ENCODE peak calls at places on chromosomes 3 and 15, in five cellular contexts. One of them, this sample, is unnamed.
A peak's percentile ranks its signal among the peaks of the same experiment; 100 is the strongest.

GRCh38 chr15:31473384-31474058 is 146.9 kb downstream of the KLF13 start:
- DNase-seq in heart right ventricle: no peak
- DNase-seq in esophagus muscularis mucosa: no peak
- DNase-seq in prostate gland: no peak
- DNase-seq in A549: no peak
- DNase-seq in this sample: no peak

GRCh38 chr3:126124896-126125295 is 41.0 kb upstream of the SLC41A3 start:
- DNase-seq in esophagus muscularis mucosa: peak; percentile 83
- DNase-seq in heart right ventricle: peak; percentile 1
- DNase-seq in A549: no peak
- DNase-seq in prostate gland: no peak
- DNase-seq in this sample: no peak

GRCh38 chr3:195142519-195142918 is 128.4 kb downstream of the XXYLT1 start:
- DNase-seq in A549: no peak
- DNase-seq in prostate gland: no peak
- DNase-seq in esophagus muscularis mucosa: no peak
- DNase-seq in heart right ventricle: no peak
- DNase-seq in this sample: no peak

GRCh38 chr3:43627360-43627759 is 5.5 kb upstream of the ANO10 start:
- DNase-seq in A549: no peak
- DNase-seq in heart right ventricle: no peak
- DNase-seq in prostate gland: no peak
- DNase-seq in esophagus muscularis mucosa: no peak
- DNase-seq in this sample: no peak

GRCh38 chr3:107525954-107526305 is 3.2 kb downstream of the BBX start:
- DNase-seq in heart right ventricle: no peak
- DNase-seq in esophagus muscularis mucosa: no peak
- DNase-seq in A549: no peak
- DNase-seq in prostate gland: no peak
- DNase-seq in this sample: no peak

GRCh38 chr3:86800116-86800515 is 190.8 kb downstream of the VGLL3 start:
- DNase-seq in esophagus muscularis mucosa: no peak
- DNase-seq in A549: no peak
- DNase-seq in prostate gland: no peak
- DNase-seq in heart right ventricle: no peak
- DNase-seq in this sample: no peak

GRCh38 chr15:68379058-68379758 is 52.8 kb downstream of the ITGA11 start:
- DNase-seq in A549: no peak
- DNase-seq in esophagus muscularis mucosa: peak; percentile 68
- DNase-seq in prostate gland: peak; percentile 0
- DNase-seq in heart right ventricle: no peak
- DNase-seq in this sample: no peak

GRCh38 chr3:105254154-105254553 is 112.6 kb upstream of the ALCAM start:
- DNase-seq in esophagus muscularis mucosa: no peak
- DNase-seq in heart right ventricle: no peak
- DNase-seq in A549: no peak
- DNase-seq in prostate gland: no peak
- DNase-seq in this sample: no peak

GRCh38 chr3:122760457-122761271 is 33.0 kb downstream of the HSPBAP1 start:
- DNase-seq in A549: no peak
- DNase-seq in prostate gland: no peak
- DNase-seq in esophagus muscularis mucosa: no peak
- DNase-seq in heart right ventricle: no peak
- DNase-seq in this sample: no peak

GRCh38 chr3:37937156-37937555 is 53.4 kb upstream of the VILL start:
- DNase-seq in heart right ventricle: no peak
- DNase-seq in A549: no peak
- DNase-seq in esophagus muscularis mucosa: no peak
- DNase-seq in prostate gland: no peak
- DNase-seq in this sample: no peak

GRCh38 chr3:126990890-126991289 is 8.0 kb downstream of the PLXNA1 start:
- DNase-seq in esophagus muscularis mucosa: no peak
- DNase-seq in A549: no peak
- DNase-seq in heart right ventricle: no peak
- DNase-seq in prostate gland: no peak
- DNase-seq in this sample: no peak

GRCh38 chr15:70796516-70797310 is 33.4 kb upstream of the UACA start:
- DNase-seq in heart right ventricle: no peak
- DNase-seq in A549: no peak
- DNase-seq in esophagus muscularis mucosa: no peak
- DNase-seq in prostate gland: no peak
- DNase-seq in this sample: no peak

GRCh38 chr15:70792171-70792573 is 28.8 kb upstream of the UACA start:
- DNase-seq in A549: peak; percentile 80
- DNase-seq in prostate gland: no peak
- DNase-seq in esophagus muscularis mucosa: no peak
- DNase-seq in heart right ventricle: no peak
- DNase-seq in this sample: no peak

GRCh38 chr15:70795311-70795665 is 31.9 kb upstream of the UACA start:
- DNase-seq in heart right ventricle: no peak
- DNase-seq in A549: peak; percentile 85
- DNase-seq in prostate gland: no peak
- DNase-seq in esophagus muscularis mucosa: no peak
- DNase-seq in this sample: no peak

GRCh38 chr15:70793694-70794093 is 30.3 kb upstream of the UACA start:
- DNase-seq in heart right ventricle: no peak
- DNase-seq in A549: no peak
- DNase-seq in prostate gland: no peak
- DNase-seq in esophagus muscularis mucosa: no peak
- DNase-seq in this sample: no peak

GRCh38 chr15:70794596-70795310 is 31.4 kb upstream of the UACA start:
- DNase-seq in esophagus muscularis mucosa: no peak
- DNase-seq in A549: no peak
- DNase-seq in prostate gland: no peak
- DNase-seq in heart right ventricle: no peak
- DNase-seq in this sample: no peak
- H3K4me3 ChIP-seq in esophagus muscularis mucosa: no peak overlapping the region
- H3K4me3 ChIP-seq in A549: peak overlapping the region; percentile 11
- H3K4me3 ChIP-seq in prostate gland: no peak overlapping the region
- H3K4me3 ChIP-seq in heart right ventricle: no peak overlapping the region
- H3K4me3 ChIP-seq in this sample: no peak overlapping the region

GRCh38 chr15:67103432-67103831 is 38.0 kb downstream of the SMAD3 start:
- DNase-seq in heart right ventricle: no peak
- DNase-seq in A549: no peak
- DNase-seq in esophagus muscularis mucosa: no peak
- DNase-seq in prostate gland: no peak
- DNase-seq in this sample: no peak
- H3K27ac ChIP-seq in heart right ventricle: peak overlapping the region; percentile 10
- H3K27ac ChIP-seq in A549: peak overlapping the region; percentile 93
- H3K27ac ChIP-seq in esophagus muscularis mucosa: peak overlapping the region; percentile 79
- H3K27ac ChIP-seq in prostate gland: no peak overlapping the region
- H3K27ac ChIP-seq in this sample: no peak overlapping the region

GRCh38 chr3:78878789-78879515 is 888.8 kb downstream of the ROBO1 start:
- DNase-seq in prostate gland: no peak
- DNase-seq in esophagus muscularis mucosa: no peak
- DNase-seq in heart right ventricle: no peak
- DNase-seq in A549: no peak
- DNase-seq in this sample: no peak

GRCh38 chr3:78878011-78878410 is 889.8 kb downstream of the ROBO1 start:
- DNase-seq in esophagus muscularis mucosa: no peak
- DNase-seq in prostate gland: no peak
- DNase-seq in A549: no peak
- DNase-seq in heart right ventricle: no peak
- DNase-seq in this sample: no peak

GRCh38 chr3:78879516-78879860 is 888.3 kb downstream of the ROBO1 start:
- DNase-seq in heart right ventricle: no peak
- DNase-seq in A549: no peak
- DNase-seq in prostate gland: no peak
- DNase-seq in esophagus muscularis mucosa: no peak
- DNase-seq in this sample: no peak

GRCh38 chr3:78875851-78876250 is 891.9 kb downstream of the ROBO1 start:
- DNase-seq in heart right ventricle: no peak
- DNase-seq in A549: no peak
- DNase-seq in prostate gland: no peak
- DNase-seq in esophagus muscularis mucosa: no peak
- DNase-seq in this sample: no peak

GRCh38 chr3:78880588-78881461 is 887.0 kb downstream of the ROBO1 start:
- DNase-seq in heart right ventricle: no peak
- DNase-seq in A549: no peak
- DNase-seq in esophagus muscularis mucosa: no peak
- DNase-seq in prostate gland: no peak
- DNase-seq in this sample: no peak
- H3K4me3 ChIP-seq in heart right ventricle: peak overlapping the region; percentile 13
- H3K4me3 ChIP-seq in A549: no peak overlapping the region
- H3K4me3 ChIP-seq in esophagus muscularis mucosa: peak overlapping the region; percentile 14
- H3K4me3 ChIP-seq in prostate gland: no peak overlapping the region
- H3K4me3 ChIP-seq in this sample: no peak overlapping the region

GRCh38 chr3:100210777-100211145 is 50.0 kb upstream of the TBC1D23 start:
- DNase-seq in heart right ventricle: no peak
- DNase-seq in A549: no peak
- DNase-seq in prostate gland: no peak
- DNase-seq in esophagus muscularis mucosa: peak; percentile 53
- DNase-seq in this sample: no peak
- H3K27ac ChIP-seq in heart right ventricle: peak overlapping the region; percentile 23
- H3K27ac ChIP-seq in A549: no peak overlapping the region
- H3K27ac ChIP-seq in prostate gland: peak overlapping the region; percentile 18
- H3K27ac ChIP-seq in esophagus muscularis mucosa: peak overlapping the region; percentile 77
- H3K27ac ChIP-seq in this sample: no peak overlapping the region

DNA sequence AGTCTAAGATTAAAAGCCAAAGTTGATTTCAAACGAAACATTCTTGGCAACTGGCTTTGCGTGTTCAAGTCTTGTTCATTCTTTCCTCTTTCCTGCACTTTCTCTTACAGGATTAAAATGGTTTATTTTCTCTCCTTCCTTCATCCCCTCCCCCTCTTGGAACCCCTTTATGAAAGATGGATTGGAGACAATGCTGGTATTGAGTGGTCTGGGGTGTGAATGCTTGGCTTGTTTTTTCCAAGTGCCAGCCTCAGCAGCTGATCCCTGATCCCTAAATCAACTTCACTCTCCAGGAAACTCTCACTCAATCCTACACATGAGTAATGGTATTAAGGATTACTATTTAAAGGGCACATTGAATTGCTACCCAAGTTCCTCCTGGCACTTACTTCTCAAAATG is 750 bp upstream of the LSAMP start:
- DNase-seq in heart right ventricle: no peak
- DNase-seq in prostate gland: no peak
- DNase-seq in A549: no peak
- DNase-seq in esophagus muscularis mucosa: no peak
- DNase-seq in this sample: no peak
- H3K4me3 ChIP-seq in heart right ventricle: no peak overlapping the region
- H3K4me3 ChIP-seq in prostate gland: no peak overlapping the region
- H3K4me3 ChIP-seq in A549: no peak overlapping the region
- H3K4me3 ChIP-seq in esophagus muscularis mucosa: no peak overlapping the region
- H3K4me3 ChIP-seq in this sample: no peak overlapping the region

This sample was measured in HL-60.